ENCODE peak calls at places on chromosomes 6 and 20, in nine cellular contexts. One of them, this sample, is unnamed.

GRCh38 chr6:123681957-123682462 is 45.3 kb upstream of the TRDN start:
- DNase-seq in activated naive CD8-positive, alpha-beta T cell treated with anti-CD3 and anti-CD28 coated beads, Interleukin-2, amount 50 U/mL, for 16 hours: no peak
- DNase-seq in PC-9: no peak
- DNase-seq in GM03348: no peak
- DNase-seq in CD8-positive, alpha-beta T cell: no peak
- DNase-seq in stimulated activated CD4-positive, alpha-beta T cell treated with anti-CD3 and anti-CD28 coated beads, Interleukin-1b, Interleukin-23, amount 100 ng/mL, for 48 hours: no peak
- DNase-seq in GM04504: no peak
- DNase-seq in fibroblast of mammary gland: no peak
- DNase-seq in AG09319: no peak
- DNase-seq in this sample: no peak

GRCh38 chr20:21156266-21156665 is 30.4 kb downstream of the KIZ start:
- DNase-seq in stimulated activated CD4-positive, alpha-beta T cell treated with anti-CD3 and anti-CD28 coated beads, Interleukin-1b, Interleukin-23, amount 100 ng/mL, for 48 hours: no peak
- DNase-seq in PC-9: no peak
- DNase-seq in GM03348: peak
- DNase-seq in activated naive CD8-positive, alpha-beta T cell treated with anti-CD3 and anti-CD28 coated beads, Interleukin-2, amount 50 U/mL, for 16 hours: no peak
- DNase-seq in CD8-positive, alpha-beta T cell: no peak
- DNase-seq in fibroblast of mammary gland: peak
- DNase-seq in GM04504: no peak
- DNase-seq in AG09319: no peak
- DNase-seq in this sample: no peak

GRCh38 chr6:52900536-52900935 is 9.0 kb downstream of the GSTA3 start:
- DNase-seq in stimulated activated CD4-positive, alpha-beta T cell treated with anti-CD3 and anti-CD28 coated beads, Interleukin-1b, Interleukin-23, amount 100 ng/mL, for 48 hours: no peak
- DNase-seq in fibroblast of mammary gland: no peak
- DNase-seq in PC-9: no peak
- DNase-seq in AG09319: no peak
- DNase-seq in GM03348: no peak
- DNase-seq in activated naive CD8-positive, alpha-beta T cell treated with anti-CD3 and anti-CD28 coated beads, Interleukin-2, amount 50 U/mL, for 16 hours: no peak
- DNase-seq in GM04504: no peak
- DNase-seq in CD8-positive, alpha-beta T cell: no peak
- DNase-seq in this sample: no peak

GRCh38 chr20:4813839-4814695 is 92.4 kb downstream of the PRND start:
- DNase-seq in AG09319: no peak
- DNase-seq in PC-9: no peak
- DNase-seq in activated naive CD8-positive, alpha-beta T cell treated with anti-CD3 and anti-CD28 coated beads, Interleukin-2, amount 50 U/mL, for 16 hours: no peak
- DNase-seq in stimulated activated CD4-positive, alpha-beta T cell treated with anti-CD3 and anti-CD28 coated beads, Interleukin-1b, Interleukin-23, amount 100 ng/mL, for 48 hours: peak
- DNase-seq in CD8-positive, alpha-beta T cell: peak
- DNase-seq in GM03348: no peak
- DNase-seq in GM04504: no peak
- DNase-seq in fibroblast of mammary gland: no peak
- DNase-seq in this sample: no peak

GRCh38 chr6:452301-453067 is 60.9 kb downstream of the IRF4 start:
- DNase-seq in GM04504: peak
- DNase-seq in activated naive CD8-positive, alpha-beta T cell treated with anti-CD3 and anti-CD28 coated beads, Interleukin-2, amount 50 U/mL, for 16 hours: no peak
- DNase-seq in fibroblast of mammary gland: peak
- DNase-seq in GM03348: peak
- DNase-seq in AG09319: no peak
- DNase-seq in PC-9: no peak
- DNase-seq in CD8-positive, alpha-beta T cell: no peak
- DNase-seq in stimulated activated CD4-positive, alpha-beta T cell treated with anti-CD3 and anti-CD28 coated beads, Interleukin-1b, Interleukin-23, amount 100 ng/mL, for 48 hours: no peak
- DNase-seq in this sample: no peak

GRCh38 chr6:143965503-143966171 is 42.4 kb downstream of the PLAGL1 start:
- DNase-seq in GM04504: peak
- DNase-seq in CD8-positive, alpha-beta T cell: no peak
- DNase-seq in GM03348: peak
- DNase-seq in activated naive CD8-positive, alpha-beta T cell treated with anti-CD3 and anti-CD28 coated beads, Interleukin-2, amount 50 U/mL, for 16 hours: no peak
- DNase-seq in AG09319: no peak
- DNase-seq in PC-9: no peak
- DNase-seq in stimulated activated CD4-positive, alpha-beta T cell treated with anti-CD3 and anti-CD28 coated beads, Interleukin-1b, Interleukin-23, amount 100 ng/mL, for 48 hours: no peak
- DNase-seq in fibroblast of mammary gland: peak
- DNase-seq in this sample: no peak

GRCh38 chr6:56356431-56356830 is 109.1 kb upstream of the COL21A1 start:
- DNase-seq in fibroblast of mammary gland: peak
- DNase-seq in AG09319: no peak
- DNase-seq in PC-9: no peak
- DNase-seq in activated naive CD8-positive, alpha-beta T cell treated with anti-CD3 and anti-CD28 coated beads, Interleukin-2, amount 50 U/mL, for 16 hours: no peak
- DNase-seq in stimulated activated CD4-positive, alpha-beta T cell treated with anti-CD3 and anti-CD28 coated beads, Interleukin-1b, Interleukin-23, amount 100 ng/mL, for 48 hours: no peak
- DNase-seq in CD8-positive, alpha-beta T cell: no peak
- DNase-seq in GM04504: peak
- DNase-seq in GM03348: peak
- DNase-seq in this sample: no peak

GRCh38 chr6:25056130-25056529 is 120.4 kb upstream of the RIPOR2 start:
- DNase-seq in fibroblast of mammary gland: no peak
- DNase-seq in CD8-positive, alpha-beta T cell: no peak
- DNase-seq in AG09319: no peak
- DNase-seq in GM03348: no peak
- DNase-seq in activated naive CD8-positive, alpha-beta T cell treated with anti-CD3 and anti-CD28 coated beads, Interleukin-2, amount 50 U/mL, for 16 hours: no peak
- DNase-seq in GM04504: no peak
- DNase-seq in PC-9: no peak
- DNase-seq in stimulated activated CD4-positive, alpha-beta T cell treated with anti-CD3 and anti-CD28 coated beads, Interleukin-1b, Interleukin-23, amount 100 ng/mL, for 48 hours: peak
- DNase-seq in this sample: no peak

GRCh38 chr6:46605091-46605797 is 47.4 kb downstream of the CYP39A1 start:
- DNase-seq in activated naive CD8-positive, alpha-beta T cell treated with anti-CD3 and anti-CD28 coated beads, Interleukin-2, amount 50 U/mL, for 16 hours: no peak
- DNase-seq in fibroblast of mammary gland: no peak
- DNase-seq in AG09319: no peak
- DNase-seq in GM03348: no peak
- DNase-seq in PC-9: no peak
- DNase-seq in CD8-positive, alpha-beta T cell: no peak
- DNase-seq in stimulated activated CD4-positive, alpha-beta T cell treated with anti-CD3 and anti-CD28 coated beads, Interleukin-1b, Interleukin-23, amount 100 ng/mL, for 48 hours: no peak
- DNase-seq in GM04504: no peak
- DNase-seq in this sample: no peak

GRCh38 chr6:87281426-87281825 is 41.0 kb upstream of the SMIM8 start:
- DNase-seq in CD8-positive, alpha-beta T cell: no peak
- DNase-seq in GM03348: no peak
- DNase-seq in PC-9: no peak
- DNase-seq in activated naive CD8-positive, alpha-beta T cell treated with anti-CD3 and anti-CD28 coated beads, Interleukin-2, amount 50 U/mL, for 16 hours: no peak
- DNase-seq in stimulated activated CD4-positive, alpha-beta T cell treated with anti-CD3 and anti-CD28 coated beads, Interleukin-1b, Interleukin-23, amount 100 ng/mL, for 48 hours: no peak
- DNase-seq in AG09319: no peak
- DNase-seq in fibroblast of mammary gland: no peak
- DNase-seq in GM04504: no peak
- DNase-seq in this sample: no peak

GRCh38 chr6:81748946-81749345 is 3.5 kb downstream of the TENT5A start:
- DNase-seq in CD8-positive, alpha-beta T cell: no peak
- DNase-seq in PC-9: no peak
- DNase-seq in GM03348: no peak
- DNase-seq in stimulated activated CD4-positive, alpha-beta T cell treated with anti-CD3 and anti-CD28 coated beads, Interleukin-1b, Interleukin-23, amount 100 ng/mL, for 48 hours: no peak
- DNase-seq in activated naive CD8-positive, alpha-beta T cell treated with anti-CD3 and anti-CD28 coated beads, Interleukin-2, amount 50 U/mL, for 16 hours: no peak
- DNase-seq in GM04504: no peak
- DNase-seq in fibroblast of mammary gland: peak
- DNase-seq in AG09319: no peak
- DNase-seq in this sample: no peak

GRCh38 chr20:4666001-4666470 is 55.7 kb upstream of the PRND start:
- DNase-seq in GM03348: peak
- DNase-seq in PC-9: peak
- DNase-seq in fibroblast of mammary gland: peak
- DNase-seq in CD8-positive, alpha-beta T cell: peak
- DNase-seq in AG09319: no peak
- DNase-seq in GM04504: no peak
- DNase-seq in stimulated activated CD4-positive, alpha-beta T cell treated with anti-CD3 and anti-CD28 coated beads, Interleukin-1b, Interleukin-23, amount 100 ng/mL, for 48 hours: peak
- DNase-seq in activated naive CD8-positive, alpha-beta T cell treated with anti-CD3 and anti-CD28 coated beads, Interleukin-2, amount 50 U/mL, for 16 hours: no peak
- DNase-seq in this sample: no peak

GRCh38 chr6:43884660-43885022 is 114.6 kb downstream of the VEGFA start:
- DNase-seq in PC-9: no peak
- DNase-seq in activated naive CD8-positive, alpha-beta T cell treated with anti-CD3 and anti-CD28 coated beads, Interleukin-2, amount 50 U/mL, for 16 hours: no peak
- DNase-seq in CD8-positive, alpha-beta T cell: no peak
- DNase-seq in GM03348: no peak
- DNase-seq in AG09319: no peak
- DNase-seq in GM04504: no peak
- DNase-seq in stimulated activated CD4-positive, alpha-beta T cell treated with anti-CD3 and anti-CD28 coated beads, Interleukin-1b, Interleukin-23, amount 100 ng/mL, for 48 hours: no peak
- DNase-seq in fibroblast of mammary gland: no peak
- DNase-seq in this sample: no peak

GRCh38 chr20:48739395-48740268 is 88.2 kb downstream of the PREX1 start:
- DNase-seq in activated naive CD8-positive, alpha-beta T cell treated with anti-CD3 and anti-CD28 coated beads, Interleukin-2, amount 50 U/mL, for 16 hours: no peak
- DNase-seq in fibroblast of mammary gland: no peak
- DNase-seq in CD8-positive, alpha-beta T cell: no peak
- DNase-seq in GM04504: no peak
- DNase-seq in stimulated activated CD4-positive, alpha-beta T cell treated with anti-CD3 and anti-CD28 coated beads, Interleukin-1b, Interleukin-23, amount 100 ng/mL, for 48 hours: peak
- DNase-seq in AG09319: no peak
- DNase-seq in PC-9: no peak
- DNase-seq in GM03348: no peak
- DNase-seq in this sample: no peak

GRCh38 chr20:9503530-9504251 is 10.7 kb upstream of the LAMP5 start:
- DNase-seq in GM04504: peak
- DNase-seq in AG09319: peak
- DNase-seq in activated naive CD8-positive, alpha-beta T cell treated with anti-CD3 and anti-CD28 coated beads, Interleukin-2, amount 50 U/mL, for 16 hours: no peak
- DNase-seq in stimulated activated CD4-positive, alpha-beta T cell treated with anti-CD3 and anti-CD28 coated beads, Interleukin-1b, Interleukin-23, amount 100 ng/mL, for 48 hours: no peak
- DNase-seq in GM03348: no peak
- DNase-seq in PC-9: no peak
- DNase-seq in CD8-positive, alpha-beta T cell: no peak
- DNase-seq in fibroblast of mammary gland: peak
- DNase-seq in this sample: no peak

GRCh38 chr6:46904117-46904516 is 17.6 kb downstream of the ADGRF5 start:
- DNase-seq in PC-9: no peak
- DNase-seq in GM04504: no peak
- DNase-seq in activated naive CD8-positive, alpha-beta T cell treated with anti-CD3 and anti-CD28 coated beads, Interleukin-2, amount 50 U/mL, for 16 hours: no peak
- DNase-seq in AG09319: no peak
- DNase-seq in fibroblast of mammary gland: no peak
- DNase-seq in stimulated activated CD4-positive, alpha-beta T cell treated with anti-CD3 and anti-CD28 coated beads, Interleukin-1b, Interleukin-23, amount 100 ng/mL, for 48 hours: no peak
- DNase-seq in GM03348: no peak
- DNase-seq in CD8-positive, alpha-beta T cell: no peak
- DNase-seq in this sample: no peak

GRCh38 chr6:167590193-167590592 is 236.5 kb upstream of the AFDN start:
- DNase-seq in GM04504: no peak
- DNase-seq in AG09319: no peak
- DNase-seq in GM03348: no peak
- DNase-seq in stimulated activated CD4-positive, alpha-beta T cell treated with anti-CD3 and anti-CD28 coated beads, Interleukin-1b, Interleukin-23, amount 100 ng/mL, for 48 hours: no peak
- DNase-seq in activated naive CD8-positive, alpha-beta T cell treated with anti-CD3 and anti-CD28 coated beads, Interleukin-2, amount 50 U/mL, for 16 hours: no peak
- DNase-seq in CD8-positive, alpha-beta T cell: no peak
- DNase-seq in PC-9: no peak
- DNase-seq in fibroblast of mammary gland: no peak
- DNase-seq in this sample: no peak

GRCh38 chr6:1402868-1403267 is 13.5 kb downstream of the FOXF2 start:
- DNase-seq in fibroblast of mammary gland: no peak
- DNase-seq in GM03348: no peak
- DNase-seq in PC-9: no peak
- DNase-seq in stimulated activated CD4-positive, alpha-beta T cell treated with anti-CD3 and anti-CD28 coated beads, Interleukin-1b, Interleukin-23, amount 100 ng/mL, for 48 hours: no peak
- DNase-seq in activated naive CD8-positive, alpha-beta T cell treated with anti-CD3 and anti-CD28 coated beads, Interleukin-2, amount 50 U/mL, for 16 hours: no peak
- DNase-seq in AG09319: no peak
- DNase-seq in CD8-positive, alpha-beta T cell: no peak
- DNase-seq in GM04504: no peak
- DNase-seq in this sample: no peak

This sample was measured in NCI-H774.